ENCODE peak calls at places on chromosomes 16 and 17, in nine cellular contexts. One of them, this sample, is unnamed. For H3K4me1, the result is how much of the 10 kb centered on the place peaks cover.

GRCh38 chr17:19398301-19399181 is 11.6 kb upstream of the MFAP4 start:
- DNase-seq in naive thymus-derived CD4-positive, alpha-beta T cell: no peak
- DNase-seq in lower lobe of right lung: peak
- DNase-seq in CD8-positive, alpha-beta memory T cell: no peak
- DNase-seq in colonic mucosa: peak
- DNase-seq in mesenchymal stem cell: peak
- DNase-seq in endothelial cell of umbilical vein: peak
- DNase-seq in mammary epithelial cell: peak
- DNase-seq in ascending aorta: peak
- DNase-seq in this sample: peak

GRCh38 chr17:80191192-80191591 is 21.4 kb downstream of the CARD14 start:
- DNase-seq in naive thymus-derived CD4-positive, alpha-beta T cell: no peak
- DNase-seq in lower lobe of right lung: no peak
- DNase-seq in CD8-positive, alpha-beta memory T cell: no peak
- DNase-seq in colonic mucosa: no peak
- DNase-seq in mesenchymal stem cell: no peak
- DNase-seq in endothelial cell of umbilical vein: no peak
- DNase-seq in mammary epithelial cell: no peak
- DNase-seq in ascending aorta: no peak
- DNase-seq in this sample: no peak

GRCh38 chr17:74177018-74177450 is 26.4 kb upstream of the RPL38 start:
- DNase-seq in naive thymus-derived CD4-positive, alpha-beta T cell: no peak
- DNase-seq in lower lobe of right lung: no peak
- DNase-seq in CD8-positive, alpha-beta memory T cell: peak
- DNase-seq in colonic mucosa: no peak
- DNase-seq in mesenchymal stem cell: peak
- DNase-seq in endothelial cell of umbilical vein: no peak
- DNase-seq in mammary epithelial cell: peak
- DNase-seq in ascending aorta: no peak
- DNase-seq in this sample: no peak

GRCh38 chr17:71855000-71855399 is 265.8 kb upstream of the SOX9 start:
- DNase-seq in naive thymus-derived CD4-positive, alpha-beta T cell: no peak
- DNase-seq in lower lobe of right lung: no peak
- DNase-seq in CD8-positive, alpha-beta memory T cell: no peak
- DNase-seq in colonic mucosa: no peak
- DNase-seq in mesenchymal stem cell: no peak
- DNase-seq in endothelial cell of umbilical vein: no peak
- DNase-seq in mammary epithelial cell: no peak
- DNase-seq in ascending aorta: no peak
- DNase-seq in this sample: no peak

GRCh38 chr16:2152695-2153506 is 2.7 kb upstream of the TRAF7 start:
- DNase-seq in naive thymus-derived CD4-positive, alpha-beta T cell: no peak
- DNase-seq in lower lobe of right lung: no peak
- DNase-seq in CD8-positive, alpha-beta memory T cell: no peak
- DNase-seq in colonic mucosa: peak
- DNase-seq in mesenchymal stem cell: no peak
- DNase-seq in endothelial cell of umbilical vein: no peak
- DNase-seq in mammary epithelial cell: peak
- DNase-seq in ascending aorta: no peak
- DNase-seq in this sample: no peak

GRCh38 chr16:8889893-8890548 is 7.9 kb downstream of the LITAFD start:
- DNase-seq in naive thymus-derived CD4-positive, alpha-beta T cell: no peak
- DNase-seq in lower lobe of right lung: peak
- DNase-seq in CD8-positive, alpha-beta memory T cell: no peak
- DNase-seq in colonic mucosa: no peak
- DNase-seq in mesenchymal stem cell: no peak
- DNase-seq in endothelial cell of umbilical vein: no peak
- DNase-seq in mammary epithelial cell: no peak
- DNase-seq in ascending aorta: no peak
- DNase-seq in this sample: no peak

GRCh38 chr16:77805403-77805802 is 17.0 kb downstream of the VAT1L start:
- DNase-seq in naive thymus-derived CD4-positive, alpha-beta T cell: no peak
- DNase-seq in lower lobe of right lung: no peak
- DNase-seq in CD8-positive, alpha-beta memory T cell: no peak
- DNase-seq in colonic mucosa: no peak
- DNase-seq in mesenchymal stem cell: no peak
- DNase-seq in endothelial cell of umbilical vein: no peak
- DNase-seq in mammary epithelial cell: no peak
- DNase-seq in ascending aorta: peak
- DNase-seq in this sample: no peak

GRCh38 chr17:32497431-32498205 is 10.8 kb downstream of the CDK5R1 start:
- DNase-seq in naive thymus-derived CD4-positive, alpha-beta T cell: no peak
- DNase-seq in lower lobe of right lung: no peak
- DNase-seq in CD8-positive, alpha-beta memory T cell: no peak
- DNase-seq in colonic mucosa: no peak
- DNase-seq in mesenchymal stem cell: peak
- DNase-seq in endothelial cell of umbilical vein: no peak
- DNase-seq in mammary epithelial cell: no peak
- DNase-seq in ascending aorta: no peak
- DNase-seq in this sample: peak

GRCh38 chr16:89695875-89696597 is 5.5 kb downstream of the SPATA2L start:
- DNase-seq in naive thymus-derived CD4-positive, alpha-beta T cell: no peak
- DNase-seq in lower lobe of right lung: peak
- DNase-seq in CD8-positive, alpha-beta memory T cell: peak
- DNase-seq in colonic mucosa: no peak
- DNase-seq in mesenchymal stem cell: no peak
- DNase-seq in endothelial cell of umbilical vein: no peak
- DNase-seq in mammary epithelial cell: no peak
- DNase-seq in ascending aorta: no peak
- DNase-seq in this sample: no peak

GRCh38 chr17:37219876-37220608 is 155.7 kb upstream of the C17orf78 start:
- DNase-seq in naive thymus-derived CD4-positive, alpha-beta T cell: no peak
- DNase-seq in lower lobe of right lung: no peak
- DNase-seq in CD8-positive, alpha-beta memory T cell: no peak
- DNase-seq in colonic mucosa: no peak
- DNase-seq in mesenchymal stem cell: no peak
- DNase-seq in endothelial cell of umbilical vein: peak
- DNase-seq in mammary epithelial cell: peak
- DNase-seq in ascending aorta: no peak
- DNase-seq in this sample: no peak

GRCh38 chr16:65120811-65121721 is 797 bp downstream of the CDH11 start:
- DNase-seq in naive thymus-derived CD4-positive, alpha-beta T cell: no peak
- DNase-seq in lower lobe of right lung: no peak
- DNase-seq in CD8-positive, alpha-beta memory T cell: no peak
- DNase-seq in colonic mucosa: peak
- DNase-seq in mesenchymal stem cell: peak
- DNase-seq in endothelial cell of umbilical vein: peak
- DNase-seq in mammary epithelial cell: peak
- DNase-seq in ascending aorta: peak
- DNase-seq in this sample: no peak

GRCh38 chr17:32515677-32516383 is 29.0 kb downstream of the CDK5R1 start:
- DNase-seq in naive thymus-derived CD4-positive, alpha-beta T cell: no peak
- DNase-seq in lower lobe of right lung: no peak
- DNase-seq in CD8-positive, alpha-beta memory T cell: no peak
- DNase-seq in colonic mucosa: no peak
- DNase-seq in mesenchymal stem cell: no peak
- DNase-seq in endothelial cell of umbilical vein: no peak
- DNase-seq in mammary epithelial cell: no peak
- DNase-seq in ascending aorta: no peak
- DNase-seq in this sample: no peak

GRCh38 chr16:80824623-80825364 is 20.4 kb upstream of the CDYL2 start:
- DNase-seq in naive thymus-derived CD4-positive, alpha-beta T cell: peak
- DNase-seq in lower lobe of right lung: no peak
- DNase-seq in CD8-positive, alpha-beta memory T cell: peak
- DNase-seq in colonic mucosa: peak
- DNase-seq in mesenchymal stem cell: peak
- DNase-seq in endothelial cell of umbilical vein: peak
- DNase-seq in mammary epithelial cell: peak
- DNase-seq in ascending aorta: no peak
- DNase-seq in this sample: peak

GRCh38 chr17:9240659-9241370 is 219.5 kb downstream of the NTN1 start:
- DNase-seq in naive thymus-derived CD4-positive, alpha-beta T cell: no peak
- DNase-seq in lower lobe of right lung: no peak
- DNase-seq in CD8-positive, alpha-beta memory T cell: no peak
- DNase-seq in colonic mucosa: peak
- DNase-seq in mesenchymal stem cell: peak
- DNase-seq in endothelial cell of umbilical vein: peak
- DNase-seq in mammary epithelial cell: no peak
- DNase-seq in ascending aorta: peak
- DNase-seq in this sample: peak

GRCh38 chr17:57552114-57552601 is 192.9 kb downstream of the CCDC182 start:
- DNase-seq in naive thymus-derived CD4-positive, alpha-beta T cell: peak
- DNase-seq in lower lobe of right lung: no peak
- DNase-seq in CD8-positive, alpha-beta memory T cell: no peak
- DNase-seq in colonic mucosa: no peak
- DNase-seq in mesenchymal stem cell: peak
- DNase-seq in endothelial cell of umbilical vein: no peak
- DNase-seq in mammary epithelial cell: no peak
- DNase-seq in ascending aorta: peak
- DNase-seq in this sample: no peak
- H3K4me1 ChIP-seq in naive thymus-derived CD4-positive, alpha-beta T cell: under half
- H3K4me1 ChIP-seq in lower lobe of right lung: under half
- H3K4me1 ChIP-seq in CD8-positive, alpha-beta memory T cell: under half
- H3K4me1 ChIP-seq in colonic mucosa: under half
- H3K4me1 ChIP-seq in mesenchymal stem cell: under half
- H3K4me1 ChIP-seq in endothelial cell of umbilical vein: under half
- H3K4me1 ChIP-seq in mammary epithelial cell: under half
- H3K4me1 ChIP-seq in ascending aorta: under half
- H3K4me1 ChIP-seq in this sample: under half

DNA sequence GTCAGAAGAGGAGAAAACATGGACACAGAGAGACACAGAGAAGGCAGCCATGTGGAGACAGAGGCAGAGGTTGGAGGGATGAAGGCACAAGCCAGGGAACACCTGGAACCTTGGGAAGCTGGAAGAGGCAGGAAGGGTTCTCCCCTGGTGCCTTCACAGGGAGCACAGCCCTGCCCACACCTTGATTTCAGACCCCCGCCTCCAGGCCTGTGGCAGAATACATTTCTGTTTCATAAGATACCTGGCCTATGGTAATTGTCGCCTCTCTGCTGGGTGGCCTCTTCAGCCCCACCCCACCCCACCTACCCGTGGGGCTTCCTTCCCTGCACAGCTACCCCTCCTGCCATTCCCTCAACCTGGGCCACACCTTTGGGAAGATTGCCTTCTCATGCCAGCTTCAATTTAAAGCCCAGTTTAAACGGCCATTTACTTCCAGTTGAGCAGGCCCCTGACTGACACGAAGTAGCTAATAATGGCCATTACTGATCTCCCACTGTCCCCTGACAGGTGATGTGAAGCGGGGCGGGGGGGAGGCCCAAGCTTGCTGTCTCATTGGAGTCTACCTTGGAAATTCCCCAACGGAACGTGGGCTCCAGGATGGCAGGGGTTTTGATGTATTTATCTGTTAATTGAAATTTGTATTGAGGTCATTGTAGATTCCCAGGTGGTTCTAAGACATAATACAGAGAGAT is 291.7 kb upstream of the FOXF1 start:
- DNase-seq in naive thymus-derived CD4-positive, alpha-beta T cell: no peak
- DNase-seq in lower lobe of right lung: no peak
- DNase-seq in CD8-positive, alpha-beta memory T cell: no peak
- DNase-seq in colonic mucosa: no peak
- DNase-seq in mesenchymal stem cell: no peak
- DNase-seq in endothelial cell of umbilical vein: no peak
- DNase-seq in mammary epithelial cell: no peak
- DNase-seq in ascending aorta: peak
- DNase-seq in this sample: no peak
- H3K27ac ChIP-seq in naive thymus-derived CD4-positive, alpha-beta T cell: no peak
- H3K27ac ChIP-seq in lower lobe of right lung: no peak
- H3K27ac ChIP-seq in CD8-positive, alpha-beta memory T cell: no peak
- H3K27ac ChIP-seq in colonic mucosa: no peak
- H3K27ac ChIP-seq in mesenchymal stem cell: no peak
- H3K27ac ChIP-seq in endothelial cell of umbilical vein: no peak
- H3K27ac ChIP-seq in mammary epithelial cell: no peak
- H3K27ac ChIP-seq in ascending aorta: no peak
- H3K27ac ChIP-seq in this sample: no peak

DNA sequence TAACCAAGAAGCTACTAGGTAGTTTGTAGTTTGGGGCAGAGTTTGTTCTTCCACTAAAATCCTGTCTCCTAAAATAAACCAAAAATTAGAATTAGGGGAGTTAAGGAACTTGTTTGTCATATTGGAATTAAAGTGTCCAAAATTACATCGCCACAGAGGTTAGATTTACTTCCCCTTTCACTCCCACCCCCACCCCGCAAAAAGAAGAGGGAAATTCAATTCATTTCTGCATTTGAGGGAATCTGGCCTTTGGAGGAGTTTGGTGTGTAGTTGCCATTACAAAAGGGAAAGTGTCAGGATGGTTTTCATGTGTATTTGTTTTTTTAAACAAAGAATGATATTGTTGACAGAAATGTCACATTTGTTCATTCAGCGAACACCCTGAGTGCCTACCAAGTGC is 5.8 kb downstream of the TMEM97 start:
- DNase-seq in naive thymus-derived CD4-positive, alpha-beta T cell: no peak
- DNase-seq in lower lobe of right lung: no peak
- DNase-seq in CD8-positive, alpha-beta memory T cell: no peak
- DNase-seq in colonic mucosa: no peak
- DNase-seq in mesenchymal stem cell: no peak
- DNase-seq in endothelial cell of umbilical vein: no peak
- DNase-seq in mammary epithelial cell: no peak
- DNase-seq in ascending aorta: no peak
- DNase-seq in this sample: no peak
- H3K4me1 ChIP-seq in naive thymus-derived CD4-positive, alpha-beta T cell: under half
- H3K4me1 ChIP-seq in lower lobe of right lung: under half
- H3K4me1 ChIP-seq in CD8-positive, alpha-beta memory T cell: under half
- H3K4me1 ChIP-seq in colonic mucosa: under half
- H3K4me1 ChIP-seq in mesenchymal stem cell: under half
- H3K4me1 ChIP-seq in endothelial cell of umbilical vein: under half
- H3K4me1 ChIP-seq in mammary epithelial cell: under half
- H3K4me1 ChIP-seq in ascending aorta: under half
- H3K4me1 ChIP-seq in this sample: under half

DNA sequence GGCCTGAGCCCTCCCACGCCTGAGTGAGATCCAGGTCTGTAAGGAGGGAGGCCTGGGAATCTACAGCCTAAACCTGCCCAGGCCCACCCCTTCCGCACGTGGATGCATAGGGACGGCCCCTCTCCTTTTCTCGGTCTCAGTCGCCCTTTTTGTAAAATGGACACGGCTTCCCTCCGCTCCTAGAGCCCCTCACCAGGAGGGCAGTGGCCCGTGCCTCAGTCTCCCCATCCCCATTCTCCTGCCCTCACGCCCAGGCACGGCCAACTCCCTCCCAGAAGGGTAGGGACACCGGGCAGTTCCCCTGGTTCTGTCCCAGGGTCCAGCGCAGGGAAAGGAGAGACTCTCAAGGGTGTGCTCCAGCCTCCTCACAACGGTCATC is 48.1 kb downstream of the WNT3 start:
- DNase-seq in naive thymus-derived CD4-positive, alpha-beta T cell: no peak
- DNase-seq in lower lobe of right lung: no peak
- DNase-seq in CD8-positive, alpha-beta memory T cell: peak
- DNase-seq in colonic mucosa: no peak
- DNase-seq in mesenchymal stem cell: no peak
- DNase-seq in endothelial cell of umbilical vein: no peak
- DNase-seq in mammary epithelial cell: no peak
- DNase-seq in ascending aorta: no peak
- DNase-seq in this sample: no peak
- H3K27ac ChIP-seq in naive thymus-derived CD4-positive, alpha-beta T cell: no peak
- H3K27ac ChIP-seq in lower lobe of right lung: no peak
- H3K27ac ChIP-seq in CD8-positive, alpha-beta memory T cell: peak
- H3K27ac ChIP-seq in colonic mucosa: no peak
- H3K27ac ChIP-seq in mesenchymal stem cell: no peak
- H3K27ac ChIP-seq in endothelial cell of umbilical vein: no peak
- H3K27ac ChIP-seq in mammary epithelial cell: no peak
- H3K27ac ChIP-seq in ascending aorta: no peak
- H3K27ac ChIP-seq in this sample: no peak